ENCODE peak calls at places on chromosome 4, in six cellular contexts. One of them, this sample, is unnamed.
A peak's percentile ranks its signal among the peaks of the same experiment; 100 is the strongest.

GRCh38 chr4:165834116-165834515 is 38.9 kb upstream of the TLL1 start:
- DNase-seq in adrenal gland: no peak
- DNase-seq in kidney: no peak
- DNase-seq in colonic mucosa: no peak
- DNase-seq in cardiac muscle cell: no peak
- DNase-seq in lower lobe of right lung: no peak
- DNase-seq in this sample: no peak

GRCh38 chr4:118734491-118735205 is 49.5 kb downstream of the METTL14 start:
- DNase-seq in lower lobe of right lung: no peak
- DNase-seq in colonic mucosa: no peak
- DNase-seq in cardiac muscle cell: no peak
- DNase-seq in kidney: no peak
- DNase-seq in adrenal gland: no peak
- DNase-seq in this sample: no peak

GRCh38 chr4:7155611-7156071 is 36.7 kb upstream of the SORCS2 start:
- DNase-seq in cardiac muscle cell: peak; percentile 16
- DNase-seq in kidney: no peak
- DNase-seq in lower lobe of right lung: peak; percentile 47
- DNase-seq in adrenal gland: peak; percentile 66
- DNase-seq in colonic mucosa: peak; percentile 51
- DNase-seq in this sample: peak; percentile 48

GRCh38 chr4:27176400-27176799 is 315.8 kb downstream of the STIM2 start:
- DNase-seq in cardiac muscle cell: peak; percentile 13
- DNase-seq in colonic mucosa: peak; percentile 30
- DNase-seq in adrenal gland: no peak
- DNase-seq in kidney: no peak
- DNase-seq in lower lobe of right lung: no peak
- DNase-seq in this sample: peak; percentile 20

GRCh38 chr4:118034061-118034785 is at the start of gene NDST3:
- DNase-seq in lower lobe of right lung: peak; percentile 64
- DNase-seq in cardiac muscle cell: peak; percentile 55
- DNase-seq in kidney: peak; percentile 64
- DNase-seq in colonic mucosa: peak; percentile 26
- DNase-seq in adrenal gland: peak; percentile 32
- DNase-seq in this sample: peak; percentile 60

GRCh38 chr4:5051210-5051691 is at the start of gene STK32B:
- DNase-seq in colonic mucosa: peak; percentile 43
- DNase-seq in cardiac muscle cell: peak; percentile 84
- DNase-seq in adrenal gland: peak; percentile 53
- DNase-seq in kidney: peak; percentile 90
- DNase-seq in lower lobe of right lung: peak; percentile 65
- DNase-seq in this sample: peak; percentile 87

GRCh38 chr4:109721033-109721432 is 8.8 kb downstream of the PLA2G12A start:
- DNase-seq in colonic mucosa: no peak
- DNase-seq in cardiac muscle cell: peak; percentile 21
- DNase-seq in adrenal gland: no peak
- DNase-seq in kidney: no peak
- DNase-seq in lower lobe of right lung: no peak
- DNase-seq in this sample: no peak

GRCh38 chr4:38268837-38269236 is 308.6 kb downstream of the PTTG2 start:
- DNase-seq in cardiac muscle cell: no peak
- DNase-seq in adrenal gland: no peak
- DNase-seq in colonic mucosa: no peak
- DNase-seq in lower lobe of right lung: no peak
- DNase-seq in kidney: no peak
- DNase-seq in this sample: no peak

GRCh38 chr4:7332216-7333023 is 102.3 kb downstream of the PSAPL1 start:
- DNase-seq in kidney: peak; percentile 79
- DNase-seq in lower lobe of right lung: peak; percentile 25
- DNase-seq in adrenal gland: peak; percentile 49
- DNase-seq in cardiac muscle cell: peak; percentile 85
- DNase-seq in colonic mucosa: no peak
- DNase-seq in this sample: no peak

GRCh38 chr4:117134386-117134785 is 49.0 kb upstream of the TRAM1L1 start:
- DNase-seq in cardiac muscle cell: peak; percentile 56
- DNase-seq in adrenal gland: peak; percentile 15
- DNase-seq in colonic mucosa: no peak
- DNase-seq in lower lobe of right lung: no peak
- DNase-seq in kidney: no peak
- DNase-seq in this sample: peak; percentile 10

GRCh38 chr4:156705291-156705690 is 266.3 kb downstream of the PDGFC start:
- DNase-seq in cardiac muscle cell: peak; percentile 15
- DNase-seq in colonic mucosa: no peak
- DNase-seq in adrenal gland: no peak
- DNase-seq in lower lobe of right lung: no peak
- DNase-seq in kidney: no peak
- DNase-seq in this sample: no peak

GRCh38 chr4:123826896-123827295 is 430.3 kb downstream of the SPRY1 start:
- DNase-seq in colonic mucosa: no peak
- DNase-seq in cardiac muscle cell: peak; percentile 68
- DNase-seq in adrenal gland: peak; percentile 67
- DNase-seq in kidney: no peak
- DNase-seq in lower lobe of right lung: no peak
- DNase-seq in this sample: no peak

GRCh38 chr4:55356991-55357461 is 11.0 kb downstream of the SRD5A3 start:
- DNase-seq in lower lobe of right lung: no peak
- DNase-seq in adrenal gland: no peak
- DNase-seq in kidney: no peak
- DNase-seq in colonic mucosa: no peak
- DNase-seq in cardiac muscle cell: peak; percentile 21
- DNase-seq in this sample: no peak

GRCh38 chr4:165715211-165715610 is 157.8 kb upstream of the TLL1 start:
- DNase-seq in adrenal gland: no peak
- DNase-seq in lower lobe of right lung: no peak
- DNase-seq in cardiac muscle cell: no peak
- DNase-seq in kidney: no peak
- DNase-seq in colonic mucosa: no peak
- DNase-seq in this sample: no peak

GRCh38 chr4:2261110-2261852 is 628 bp downstream of the MXD4 start:
- DNase-seq in lower lobe of right lung: peak; percentile 76
- DNase-seq in kidney: peak; percentile 87
- DNase-seq in adrenal gland: no peak
- DNase-seq in cardiac muscle cell: peak; percentile 55
- DNase-seq in colonic mucosa: peak; percentile 62
- DNase-seq in this sample: peak; percentile 93

GRCh38 chr4:32775049-32775448 is 2054.9 kb downstream of the PCDH7 start:
- DNase-seq in colonic mucosa: no peak
- DNase-seq in adrenal gland: no peak
- DNase-seq in lower lobe of right lung: no peak
- DNase-seq in cardiac muscle cell: peak; percentile 14
- DNase-seq in kidney: no peak
- DNase-seq in this sample: peak; percentile 2

GRCh38 chr4:8599657-8600056 is 7.1 kb downstream of the CPZ start:
- DNase-seq in adrenal gland: peak; percentile 22
- DNase-seq in colonic mucosa: no peak
- DNase-seq in kidney: no peak
- DNase-seq in lower lobe of right lung: no peak
- DNase-seq in cardiac muscle cell: peak; percentile 77
- DNase-seq in this sample: no peak

GRCh38 chr4:116866116-116866515 is 219.3 kb downstream of the TRAM1L1 start:
- DNase-seq in cardiac muscle cell: no peak
- DNase-seq in colonic mucosa: no peak
- DNase-seq in lower lobe of right lung: no peak
- DNase-seq in adrenal gland: no peak
- DNase-seq in kidney: no peak
- DNase-seq in this sample: no peak

GRCh38 chr4:41322613-41323012 is 65.9 kb downstream of the UCHL1 start:
- DNase-seq in colonic mucosa: no peak
- DNase-seq in cardiac muscle cell: no peak
- DNase-seq in kidney: no peak
- DNase-seq in lower lobe of right lung: no peak
- DNase-seq in adrenal gland: no peak
- DNase-seq in this sample: no peak

GRCh38 chr4:150782311-150782710 is 200.4 kb downstream of the MAB21L2 start:
- DNase-seq in colonic mucosa: no peak
- DNase-seq in cardiac muscle cell: peak; percentile 44
- DNase-seq in adrenal gland: peak; percentile 33
- DNase-seq in lower lobe of right lung: no peak
- DNase-seq in kidney: no peak
- DNase-seq in this sample: no peak

GRCh38 chr4:78654809-78655208 is 103.2 kb downstream of the ANXA3 start:
- DNase-seq in lower lobe of right lung: no peak
- DNase-seq in kidney: no peak
- DNase-seq in colonic mucosa: no peak
- DNase-seq in cardiac muscle cell: peak; percentile 79
- DNase-seq in adrenal gland: no peak
- DNase-seq in this sample: no peak

GRCh38 chr4:128688025-128688721 is 121.3 kb upstream of the JADE1 start:
- DNase-seq in cardiac muscle cell: no peak
- DNase-seq in lower lobe of right lung: no peak
- DNase-seq in colonic mucosa: no peak
- DNase-seq in kidney: no peak
- DNase-seq in adrenal gland: no peak
- DNase-seq in this sample: no peak

GRCh38 chr4:145414224-145414623 is 67.4 kb upstream of the SMAD1 start:
- DNase-seq in cardiac muscle cell: no peak
- DNase-seq in lower lobe of right lung: no peak
- DNase-seq in adrenal gland: no peak
- DNase-seq in kidney: no peak
- DNase-seq in colonic mucosa: no peak
- DNase-seq in this sample: no peak

GRCh38 chr4:94577136-94577535 is 125.4 kb downstream of the PDLIM5 start:
- DNase-seq in kidney: peak; percentile 68
- DNase-seq in cardiac muscle cell: peak; percentile 85
- DNase-seq in adrenal gland: peak; percentile 31
- DNase-seq in colonic mucosa: no peak
- DNase-seq in lower lobe of right lung: no peak
- DNase-seq in this sample: peak; percentile 19

GRCh38 chr4:47106561-47106960 is 75.2 kb downstream of the GABRB1 start:
- DNase-seq in lower lobe of right lung: no peak
- DNase-seq in kidney: no peak
- DNase-seq in colonic mucosa: no peak
- DNase-seq in cardiac muscle cell: no peak
- DNase-seq in adrenal gland: no peak
- DNase-seq in this sample: no peak

GRCh38 chr4:24141836-24142235 is 252.0 kb upstream of the PPARGC1A start:
- DNase-seq in adrenal gland: no peak
- DNase-seq in cardiac muscle cell: no peak
- DNase-seq in kidney: no peak
- DNase-seq in colonic mucosa: no peak
- DNase-seq in lower lobe of right lung: no peak
- DNase-seq in this sample: no peak

GRCh38 chr4:39732728-39733127 is 34.8 kb downstream of the UBE2K start:
- DNase-seq in adrenal gland: no peak
- DNase-seq in cardiac muscle cell: peak; percentile 78
- DNase-seq in lower lobe of right lung: no peak
- DNase-seq in colonic mucosa: no peak
- DNase-seq in kidney: no peak
- DNase-seq in this sample: no peak

GRCh38 chr4:177907736-177908424 is 465.6 kb upstream of the AGA start:
- DNase-seq in cardiac muscle cell: no peak
- DNase-seq in adrenal gland: no peak
- DNase-seq in colonic mucosa: no peak
- DNase-seq in lower lobe of right lung: no peak
- DNase-seq in kidney: no peak
- DNase-seq in this sample: no peak

GRCh38 chr4:66852843-66853242 is 692.5 kb downstream of the CENPC start:
- DNase-seq in kidney: no peak
- DNase-seq in colonic mucosa: no peak
- DNase-seq in cardiac muscle cell: peak; percentile 2
- DNase-seq in lower lobe of right lung: no peak
- DNase-seq in adrenal gland: no peak
- DNase-seq in this sample: no peak

GRCh38 chr4:170497729-170498128 is 408.0 kb upstream of the AADAT start:
- DNase-seq in kidney: no peak
- DNase-seq in colonic mucosa: no peak
- DNase-seq in lower lobe of right lung: no peak
- DNase-seq in adrenal gland: no peak
- DNase-seq in cardiac muscle cell: no peak
- DNase-seq in this sample: no peak

GRCh38 chr4:181971973-181972372 is 271.2 kb upstream of the TENM3 start:
- DNase-seq in adrenal gland: peak; percentile 36
- DNase-seq in lower lobe of right lung: no peak
- DNase-seq in kidney: no peak
- DNase-seq in cardiac muscle cell: peak; percentile 70
- DNase-seq in colonic mucosa: no peak
- DNase-seq in this sample: no peak

GRCh38 chr4:11914406-11914805 is 485.7 kb upstream of the HS3ST1 start:
- DNase-seq in kidney: no peak
- DNase-seq in adrenal gland: no peak
- DNase-seq in colonic mucosa: no peak
- DNase-seq in cardiac muscle cell: peak; percentile 89
- DNase-seq in lower lobe of right lung: no peak
- DNase-seq in this sample: peak; percentile 20

GRCh38 chr4:4914059-4914820 is 54.8 kb downstream of the MSX1 start:
- DNase-seq in cardiac muscle cell: peak; percentile 14
- DNase-seq in adrenal gland: no peak
- DNase-seq in colonic mucosa: no peak
- DNase-seq in kidney: no peak
- DNase-seq in lower lobe of right lung: no peak
- DNase-seq in this sample: no peak

GRCh38 chr4:48799157-48799556 is 19.1 kb upstream of the FRYL start:
- DNase-seq in adrenal gland: no peak
- DNase-seq in lower lobe of right lung: no peak
- DNase-seq in cardiac muscle cell: no peak
- DNase-seq in kidney: no peak
- DNase-seq in colonic mucosa: no peak
- DNase-seq in this sample: no peak

GRCh38 chr4:181661090-181661489 is 582.1 kb upstream of the TENM3 start:
- DNase-seq in colonic mucosa: no peak
- DNase-seq in adrenal gland: no peak
- DNase-seq in lower lobe of right lung: no peak
- DNase-seq in kidney: no peak
- DNase-seq in cardiac muscle cell: peak; percentile 77
- DNase-seq in this sample: no peak

GRCh38 chr4:68326146-68326545 is 23.7 kb downstream of the YTHDC1 start:
- DNase-seq in cardiac muscle cell: no peak
- DNase-seq in kidney: no peak
- DNase-seq in colonic mucosa: no peak
- DNase-seq in adrenal gland: no peak
- DNase-seq in lower lobe of right lung: no peak
- DNase-seq in this sample: no peak
- H3K36me3 ChIP-seq in cardiac muscle cell: peaks cover 75% of the 10 kb centered on the region
- H3K36me3 ChIP-seq in kidney: peaks cover 34% of the 10 kb centered on the region
- H3K36me3 ChIP-seq in colonic mucosa: peaks cover 4% of the 10 kb centered on the region
- H3K36me3 ChIP-seq in adrenal gland: no peaks in the 10 kb centered on the region
- H3K36me3 ChIP-seq in lower lobe of right lung: peaks cover 83% of the 10 kb centered on the region
- H3K36me3 ChIP-seq in this sample: peaks cover 34% of the 10 kb centered on the region

GRCh38 chr4:105061720-105062119 is 85.0 kb upstream of the TET2 start:
- DNase-seq in adrenal gland: no peak
- DNase-seq in lower lobe of right lung: no peak
- DNase-seq in kidney: no peak
- DNase-seq in colonic mucosa: no peak
- DNase-seq in cardiac muscle cell: no peak
- DNase-seq in this sample: no peak
- H3K4me3 ChIP-seq in adrenal gland: no peak overlapping the region
- H3K4me3 ChIP-seq in lower lobe of right lung: no peak overlapping the region
- H3K4me3 ChIP-seq in kidney: no peak overlapping the region
- H3K4me3 ChIP-seq in colonic mucosa: no peak overlapping the region
- H3K4me3 ChIP-seq in cardiac muscle cell: no peak overlapping the region
- H3K4me3 ChIP-seq in this sample: no peak overlapping the region

GRCh38 chr4:158904815-158905214 is 136.0 kb downstream of the FNIP2 start:
- DNase-seq in kidney: no peak
- DNase-seq in cardiac muscle cell: no peak
- DNase-seq in lower lobe of right lung: no peak
- DNase-seq in adrenal gland: no peak
- DNase-seq in colonic mucosa: no peak
- DNase-seq in this sample: no peak
- H3K36me3 ChIP-seq in kidney: peaks cover 7% of the 10 kb centered on the region
- H3K36me3 ChIP-seq in cardiac muscle cell: peaks cover 18% of the 10 kb centered on the region
- H3K36me3 ChIP-seq in lower lobe of right lung: peaks cover 34% of the 10 kb centered on the region
- H3K36me3 ChIP-seq in adrenal gland: no peaks in the 10 kb centered on the region
- H3K36me3 ChIP-seq in colonic mucosa: no peaks in the 10 kb centered on the region
- H3K36me3 ChIP-seq in this sample: no peaks in the 10 kb centered on the region

GRCh38 chr4:186104895-186105720 is 604 bp downstream of the FAM149A start:
- DNase-seq in adrenal gland: peak; percentile 17
- DNase-seq in cardiac muscle cell: peak; percentile 8
- DNase-seq in colonic mucosa: peak; percentile 45
- DNase-seq in lower lobe of right lung: peak; percentile 56
- DNase-seq in kidney: peak; percentile 88
- DNase-seq in this sample: peak; percentile 87
- H3K4me3 ChIP-seq in adrenal gland: peak overlapping the region; percentile 56
- H3K4me3 ChIP-seq in cardiac muscle cell: peak overlapping the region; percentile 33
- H3K4me3 ChIP-seq in colonic mucosa: peak overlapping the region; percentile 76
- H3K4me3 ChIP-seq in lower lobe of right lung: peak overlapping the region; percentile 62
- H3K4me3 ChIP-seq in kidney: peak overlapping the region; percentile 53
- H3K4me3 ChIP-seq in this sample: peak overlapping the region; percentile 59